ENCODE peak calls at places on chromosome 22, in six cellular contexts. G, H, D, Y, W and F are unnamed samples.
A peak's percentile ranks its signal among the peaks of the same experiment; 100 is the strongest.

GRCh38 chr22:36239150-36239400 is 252 bp downstream of the APOL2 start:
- DNase-seq in G (no peak), H (no peak), D (no peak), Y (no peak), W (no peak), F (no peak)

GRCh38 chr22:37358917-37359316 is 68.4 kb downstream of the ELFN2 start:
- DNase-seq in G (no peak), H (no peak), D (no peak), Y (no peak), W (no peak), F (no peak)

GRCh38 chr22:44249376-44250147 is 63.2 kb downstream of the SHISAL1 start:
- DNase-seq in G (no peak), H (no peak), D (no peak), Y (no peak), W (peak; percentile 2), F (no peak)

GRCh38 chr22:29478326-29479276 is 1.4 kb upstream of the NEFH start:
- DNase-seq in G (no peak), H (peak; percentile 77), D (peak; percentile 28), Y (no peak), W (no peak), F (no peak)

GRCh38 chr22:22210375-22210774 is 34.2 kb upstream of the VPREB1 start:
- DNase-seq in G (no peak), H (peak; percentile 23), D (peak; percentile 43), Y (peak; percentile 22), W (no peak), F (no peak)

GRCh38 chr22:19772673-19773469 is 12.3 kb downstream of the TBX1 start:
- DNase-seq in G (no peak), H (no peak), D (no peak), Y (no peak), W (peak; percentile 51), F (peak; percentile 86)

GRCh38 chr22:19765477-19766234 is 5.1 kb downstream of the TBX1 start:
- DNase-seq in G (no peak), H (peak; percentile 64), D (peak; percentile 29), Y (no peak), W (no peak), F (no peak)

GRCh38 chr22:34414467-34415440 is 494.5 kb upstream of the LARGE1 start:
- DNase-seq in G (peak; percentile 86), H (peak; percentile 74), D (peak; percentile 1), Y (peak; percentile 4), W (no peak), F (no peak)

GRCh38 chr22:43356881-43357280 is 13.7 kb upstream of the SCUBE1 start:
- DNase-seq in G (no peak), H (no peak), D (peak; percentile 68), Y (no peak), W (no peak), F (no peak)

GRCh38 chr22:20131856-20132685 is 467 bp downstream of the ZDHHC8 start:
- DNase-seq in G (no peak), H (no peak), D (no peak), Y (no peak), W (peak; percentile 38), F (peak; percentile 87)

GRCh38 chr22:48155446-48155845 is 1393.0 kb downstream of the TBC1D22A start:
- DNase-seq in G (no peak), H (no peak), D (no peak), Y (no peak), W (no peak), F (no peak)

GRCh38 chr22:48157676-48158075 is 1395.2 kb downstream of the TBC1D22A start:
- DNase-seq in G (no peak), H (no peak), D (no peak), Y (no peak), W (no peak), F (no peak)

GRCh38 chr22:48167238-48167637 is 1404.8 kb downstream of the TBC1D22A start:
- DNase-seq in G (no peak), H (peak; percentile 63), D (no peak), Y (no peak), W (no peak), F (no peak)

GRCh38 chr22:48156603-48157355 is 1394.3 kb downstream of the TBC1D22A start:
- DNase-seq in G (no peak), H (no peak), D (no peak), Y (no peak), W (no peak), F (no peak)

DNA sequence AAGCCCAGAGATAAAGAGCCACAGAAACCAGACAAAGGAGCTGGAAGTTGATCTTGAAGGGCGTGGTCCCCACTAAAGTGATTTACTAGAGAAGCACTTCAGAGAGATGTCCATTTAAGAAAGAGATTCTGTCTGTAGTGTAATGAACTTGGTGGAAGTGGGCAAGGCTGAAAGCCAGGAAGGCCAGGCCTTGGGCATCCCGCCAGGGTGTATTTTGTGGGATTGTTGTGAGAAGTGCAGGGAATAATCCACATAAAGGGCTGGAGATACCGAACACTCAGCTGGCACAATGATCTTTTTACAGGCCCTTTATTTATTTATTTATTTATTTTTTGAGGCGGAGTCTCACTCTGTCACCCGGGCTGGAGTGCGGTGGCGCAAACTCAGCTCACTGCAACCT is 1398.9 kb downstream of the TBC1D22A start:
- DNase-seq in G (no peak), H (no peak), D (no peak), Y (no peak), W (no peak), F (no peak)
- H3K4me3 ChIP-seq in G (no peak overlapping the region), H (no peak overlapping the region), D (no peak overlapping the region), Y (no peak overlapping the region), W (no peak overlapping the region), F (no peak overlapping the region)

GRCh38 chr22:46673677-46674236 is 53.6 kb downstream of the GRAMD4 start:
- DNase-seq in G (no peak), H (no peak), D (no peak), Y (no peak), W (no peak), F (no peak)

GRCh38 chr22:46674367-46674781 is 54.2 kb downstream of the GRAMD4 start:
- DNase-seq in G (no peak), H (no peak), D (no peak), Y (no peak), W (peak; percentile 60), F (peak; percentile 94)

GRCh38 chr22:46675479-46675878 is 55.3 kb downstream of the GRAMD4 start:
- DNase-seq in G (no peak), H (no peak), D (no peak), Y (no peak), W (no peak), F (no peak)

GRCh38 chr22:46675938-46676337 is 55.8 kb downstream of the GRAMD4 start:
- DNase-seq in G (no peak), H (no peak), D (no peak), Y (no peak), W (no peak), F (no peak)

GRCh38 chr22:46674906-46675305 is 54.7 kb downstream of the GRAMD4 start:
- DNase-seq in G (no peak), H (no peak), D (no peak), Y (no peak), W (no peak), F (no peak)
- H3K4me1 ChIP-seq in G (peaks cover 2% of the 10 kb centered on the region), H (no peaks in the 10 kb centered on the region), D (peaks cover 3% of the 10 kb centered on the region), Y (no peaks in the 10 kb centered on the region), W (peaks cover 22% of the 10 kb centered on the region), F (peaks cover 30% of the 10 kb centered on the region)

GRCh38 chr22:39894554-39895092 is 1.1 kb upstream of the ENTHD1 start:
- DNase-seq in G (no peak), H (no peak), D (no peak), Y (no peak), W (no peak), F (no peak)

GRCh38 chr22:39893526-39893925 is at the start of gene ENTHD1:
- DNase-seq in G (no peak), H (no peak), D (no peak), Y (no peak), W (no peak), F (no peak)

GRCh38 chr22:39896313-39896996 is 2.9 kb upstream of the ENTHD1 start:
- DNase-seq in G (no peak), H (no peak), D (no peak), Y (no peak), W (no peak), F (no peak)

GRCh38 chr22:39897841-39898240 is 3.0 kb upstream of the GRAP2 start:
- DNase-seq in G (no peak), H (no peak), D (no peak), Y (no peak), W (no peak), F (no peak)

DNA sequence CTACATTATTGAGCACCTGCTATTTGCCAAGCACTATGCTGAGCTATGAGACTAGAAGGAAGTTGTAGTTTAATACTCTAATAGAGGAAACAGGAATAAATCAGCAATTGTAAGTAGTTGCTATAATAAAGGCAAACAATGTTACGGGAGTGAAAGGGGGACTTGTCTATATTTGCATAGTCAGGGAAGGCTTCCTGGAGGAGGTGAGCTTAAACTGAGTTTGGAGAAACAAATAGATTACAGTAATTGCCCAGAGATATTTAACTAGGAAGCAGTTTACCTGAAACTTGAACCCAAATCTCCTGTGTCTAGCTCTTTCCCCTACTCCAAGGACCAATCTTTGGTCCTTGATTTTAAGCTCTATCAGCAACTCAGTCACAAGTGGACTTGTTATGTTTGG is 2.1 kb upstream of the ENTHD1 start:
- DNase-seq in G (no peak), H (no peak), D (no peak), Y (no peak), W (no peak), F (no peak)
- H3K4me3 ChIP-seq in G (no peak overlapping the region), H (no peak overlapping the region), D (no peak overlapping the region), Y (no peak overlapping the region), W (no peak overlapping the region), F (no peak overlapping the region)

DNA sequence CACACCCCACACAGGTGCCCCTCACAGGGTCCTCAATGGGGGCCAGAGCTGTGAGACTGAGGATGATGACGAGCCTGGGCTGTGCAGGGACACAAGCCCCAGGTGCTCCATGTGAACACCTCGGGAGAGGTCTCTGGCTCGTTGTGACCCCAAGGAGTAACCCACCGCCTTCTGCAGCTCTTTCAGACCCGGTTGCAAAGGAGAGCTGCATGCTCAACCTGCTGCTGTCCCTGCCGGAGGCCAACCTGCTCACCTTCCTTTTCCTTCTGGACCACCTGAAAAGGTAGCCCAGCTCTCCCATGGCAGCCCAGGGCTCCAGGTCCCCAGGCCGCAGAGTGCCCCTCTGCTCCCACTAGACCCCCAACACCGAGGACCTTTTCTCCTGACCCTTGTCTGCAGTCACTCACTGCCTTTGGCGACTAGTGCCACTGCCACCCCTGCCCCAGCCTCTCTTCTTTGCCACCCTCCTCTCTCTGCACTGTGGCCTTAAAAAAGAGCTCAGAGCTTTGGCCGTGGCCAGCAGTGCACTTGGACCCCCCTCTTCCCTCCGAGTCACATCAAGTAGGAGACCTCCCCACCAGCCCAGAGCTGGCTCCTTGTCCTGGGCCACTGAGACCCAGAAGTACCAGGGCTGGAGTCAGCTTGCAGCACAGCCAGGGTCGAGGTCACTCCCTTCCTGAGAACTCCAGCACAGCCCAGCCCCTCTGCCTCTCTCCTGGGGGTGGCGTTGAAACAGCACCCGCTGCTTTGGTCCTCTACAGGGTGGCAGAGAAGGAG is 133.7 kb downstream of the BCR start:
- DNase-seq in G (no peak), H (no peak), D (no peak), Y (no peak), W (no peak), F (no peak)
- H3K4me1 ChIP-seq in G (no peaks in the 10 kb centered on the region), H (no peaks in the 10 kb centered on the region), D (no peaks in the 10 kb centered on the region), Y (no peaks in the 10 kb centered on the region), W (peaks cover 5% of the 10 kb centered on the region), F (peaks cover 5% of the 10 kb centered on the region)

GRCh38 chr22:50191041-50191740 is 5.5 kb downstream of the TRABD start:
- DNase-seq in G (no peak), H (peak; percentile 87), D (no peak), Y (no peak), W (peak; percentile 61), F (peak; percentile 94)
- H3K4me3 ChIP-seq in G (no peak overlapping the region), H (peak overlapping the region; percentile 14), D (no peak overlapping the region), Y (peak overlapping the region; percentile 66), W (peak overlapping the region; percentile 44), F (peak overlapping the region; percentile 68)

GRCh38 chr22:38735126-38735464 is 20.7 kb downstream of the SUN2 start:
- DNase-seq in G (no peak), H (no peak), D (no peak), Y (no peak), W (no peak), F (peak; percentile 63)
- H3K4me1 ChIP-seq in G (peaks cover 3% of the 10 kb centered on the region), H (no peaks in the 10 kb centered on the region), D (no peaks in the 10 kb centered on the region), Y (no peaks in the 10 kb centered on the region), W (peaks cover 52% of the 10 kb centered on the region), F (peaks cover 5% of the 10 kb centered on the region)

GRCh38 chr22:25645266-25645665 is 80.8 kb downstream of the GRK3 start:
- DNase-seq in G (no peak), H (no peak), D (peak; percentile 45), Y (no peak), W (no peak), F (no peak)
- H3K4me3 ChIP-seq in G (no peak overlapping the region), H (no peak overlapping the region), D (no peak overlapping the region), Y (no peak overlapping the region), W (no peak overlapping the region), F (no peak overlapping the region)